ENCODE peak calls at places on chromosomes 7 and 10, in eight cellular contexts. Z is posterior cingulate gyrus; H is activated CD4-positive, alpha-beta T cell treated with anti-CD3 and anti-CD28 coated beads, Interleukin-2, amount 50 U/mL, for 48 hours; Q is NCI-H460; L is stimulated activated CD8-positive, alpha-beta memory T cell treated with anti-CD3 and anti-CD28 coated beads, Interleukin-7, amount 100 ng/mL, for 1 hour; V is HT1080; N is T-helper 2 cell; W is NCI-H1092 treated with DMSO at 0.1 percent for 48 hours. M is an unnamed sample.

GRCh38 chr7:1787681-1788235 is 117.7 kb downstream of the ELFN1 start:
- DNase-seq in V (no peak), L (no peak), Q (no peak), W (no peak), N (no peak), H (no peak), Z (peak), M (no peak)

GRCh38 chr7:155893176-155893575 is 80.9 kb upstream of the SHH start:
- DNase-seq in Z (peak), N (no peak), W (no peak), H (no peak), Q (no peak), L (no peak), V (no peak), M (no peak)

GRCh38 chr7:26616235-26616634 is 248.2 kb downstream of the SKAP2 start:
- DNase-seq in V (peak), H (no peak), L (no peak), Z (no peak), W (no peak), N (no peak), Q (no peak), M (no peak)

GRCh38 chr7:64880322-64881297 is 22.5 kb upstream of the ZNF273 start:
- DNase-seq in V (no peak), N (no peak), Z (no peak), W (no peak), H (no peak), L (no peak), Q (no peak), M (no peak)

GRCh38 chr10:78889536-78890063 is 179.2 kb upstream of the ZMIZ1 start:
- DNase-seq in W (peak), Z (no peak), Q (no peak), L (no peak), V (no peak), N (no peak), H (no peak), M (no peak)

GRCh38 chr7:148042935-148043334 is 547.6 kb upstream of the C7orf33 start:
- DNase-seq in V (no peak), N (no peak), L (no peak), W (no peak), H (no peak), Z (no peak), Q (no peak), M (no peak)

GRCh38 chr10:59047957-59048618 is 128.4 kb upstream of the PHYHIPL start:
- DNase-seq in V (peak), Z (no peak), H (no peak), N (no peak), Q (no peak), W (no peak), L (no peak), M (no peak)

GRCh38 chr10:1011696-1012095 is 14.0 kb downstream of the IDI2 start:
- DNase-seq in Z (no peak), V (no peak), W (no peak), H (no peak), L (no peak), N (no peak), Q (no peak), M (no peak)

GRCh38 chr7:101813414-101814019 is 3.9 kb upstream of the CUX1 start:
- DNase-seq in H (no peak), W (no peak), Q (no peak), V (no peak), L (no peak), Z (no peak), N (no peak), M (no peak)

GRCh38 chr7:55325371-55325792 is 39.8 kb upstream of the LANCL2 start:
- DNase-seq in H (no peak), V (peak), Q (no peak), Z (no peak), N (no peak), W (no peak), L (no peak), M (no peak)

GRCh38 chr7:50657341-50657873 is 92.2 kb upstream of the DDC start:
- DNase-seq in L (no peak), V (no peak), W (no peak), Q (no peak), N (no peak), H (no peak), Z (peak), M (no peak)

GRCh38 chr10:87547734-87548311 is 43.1 kb downstream of the MINPP1 start:
- DNase-seq in Q (no peak), N (no peak), L (no peak), Z (no peak), W (no peak), H (no peak), V (peak), M (no peak)

GRCh38 chr7:129553861-129554530 is 51.7 kb downstream of the SMKR1 start:
- DNase-seq in V (peak), Z (peak), L (no peak), H (peak), N (peak), W (peak), Q (no peak), M (peak)

GRCh38 chr7:23285657-23286646 is 13.2 kb upstream of the MALSU1 start:
- DNase-seq in L (no peak), Q (no peak), N (no peak), W (no peak), V (no peak), H (no peak), Z (no peak), M (no peak)

GRCh38 chr10:77012811-77013500 is 624.7 kb downstream of the KCNMA1 start:
- DNase-seq in V (no peak), L (no peak), W (no peak), N (no peak), H (no peak), Z (no peak), Q (no peak), M (no peak)

GRCh38 chr7:55574062-55574717 is 1.9 kb upstream of the VOPP1 start:
- DNase-seq in W (no peak), H (no peak), L (no peak), Q (no peak), N (peak), Z (no peak), V (peak), M (no peak)

GRCh38 chr7:132182992-132183391 is 393.3 kb downstream of the PLXNA4 start:
- DNase-seq in Q (no peak), W (no peak), L (no peak), N (no peak), V (no peak), Z (no peak), H (no peak), M (no peak)

M was measured in activated naive CD8-positive, alpha-beta T cell treated with anti-CD3 and anti-CD28 coated beads for 36 hours.